ENCODE peak calls at places on chromosomes 7 and 10, in five cellular contexts. L, U, H, K and G are unnamed samples.

GRCh38 chr10:78572565-78572964 is 496.2 kb upstream of the ZMIZ1 start:
- DNase-seq in K (no peak), U (no peak), L (no peak), H (no peak), G (no peak)

GRCh38 chr10:76399216-76399615 is 967.8 kb downstream of the LRMDA start:
- DNase-seq in H (no peak), U (no peak), K (no peak), L (no peak), G (no peak)

GRCh38 chr10:112738586-112739218 is 211.3 kb upstream of the TCF7L2 start:
- DNase-seq in U (no peak), H (no peak), L (no peak), K (no peak), G (no peak)

GRCh38 chr7:45703911-45704682 is 129.9 kb downstream of the ADCY1 start:
- DNase-seq in L (no peak), U (no peak), H (no peak), K (no peak), G (no peak)

GRCh38 chr7:108181073-108181985 is 51.2 kb upstream of the LAMB4 start:
- DNase-seq in K (no peak), H (peak; percentile 85), U (no peak), L (peak; percentile 86), G (no peak)

GRCh38 chr10:133278577-133279265 is 2.1 kb upstream of the ADAM8 start:
- DNase-seq in K (no peak), L (no peak), H (peak; percentile 48), U (no peak), G (no peak)

GRCh38 chr10:106577266-106577665 is 587.2 kb downstream of the SORCS1 start:
- DNase-seq in L (no peak), K (no peak), U (no peak), H (peak; percentile 35), G (no peak)

GRCh38 chr10:124130198-124130597 is 36.8 kb upstream of the CHST15 start:
- DNase-seq in K (no peak), H (no peak), L (no peak), U (no peak), G (no peak)

GRCh38 chr7:41698114-41698513 is 4.8 kb downstream of the INHBA start:
- DNase-seq in L (peak; percentile 72), U (no peak), H (no peak), K (no peak), G (no peak)

GRCh38 chr7:33485746-33486491 is 356.6 kb downstream of the BBS9 start:
- DNase-seq in K (no peak), H (peak; percentile 36), L (no peak), U (no peak), G (no peak)

GRCh38 chr7:140542226-140542625 is 62.9 kb upstream of the MKRN1 start:
- DNase-seq in H (peak; percentile 77), K (no peak), U (no peak), L (no peak), G (no peak)

GRCh38 chr10:97590748-97591139 is 1.2 kb downstream of the C10orf62 start:
- DNase-seq in H (no peak), L (no peak), U (no peak), K (no peak), G (no peak)

GRCh38 chr7:82805527-82805960 is 357.1 kb downstream of the PCLO start:
- DNase-seq in L (peak; percentile 89), H (peak; percentile 88), K (no peak), U (no peak), G (no peak)

GRCh38 chr10:132137111-132138072 is 49.4 kb upstream of the DPYSL4 start:
- DNase-seq in H (no peak), U (peak; percentile 14), K (no peak), L (no peak), G (no peak)

GRCh38 chr10:48468130-48468790 is 136.6 kb downstream of the ARHGAP22 start:
- DNase-seq in K (no peak), H (no peak), U (no peak), L (no peak), G (no peak)

GRCh38 chr10:27391916-27392315 is 112.2 kb upstream of the RAB18 start:
- DNase-seq in K (no peak), H (no peak), U (no peak), L (no peak), G (no peak)

GRCh38 chr10:13614530-13615332 is 28.0 kb downstream of the PRPF18 start:
- DNase-seq in K (no peak), U (peak; percentile 30), H (peak; percentile 44), L (no peak), G (no peak)

GRCh38 chr7:157472311-157473050 is 135.7 kb downstream of the DNAJB6 start:
- DNase-seq in L (no peak), K (no peak), U (no peak), H (peak; percentile 7), G (no peak)

GRCh38 chr7:151110941-151111645 is 24.8 kb downstream of the AGAP3 start:
- DNase-seq in U (peak; percentile 84), H (peak; percentile 73), L (peak; percentile 65), K (peak; percentile 29), G (peak; percentile 73)

GRCh38 chr7:141676618-141677017 is 25.3 kb downstream of the DENND11 start:
- DNase-seq in K (no peak), H (peak; percentile 70), L (no peak), U (no peak), G (no peak)

GRCh38 chr10:97334370-97335175 is at the start of gene FRAT2:
- DNase-seq in L (peak; percentile 91), U (peak; percentile 87), H (peak; percentile 94), K (peak; percentile 58), G (peak; percentile 70)

GRCh38 chr7:7789551-7789988 is 71.2 kb upstream of the RPA3 start:
- DNase-seq in H (no peak), U (no peak), K (no peak), L (no peak), G (no peak)

GRCh38 chr10:78973901-78974408 is 94.8 kb upstream of the ZMIZ1 start:
- DNase-seq in H (peak; percentile 87), L (peak; percentile 94), U (peak; percentile 83), K (no peak), G (peak; percentile 43)

GRCh38 chr7:20269726-20270125 is 52.5 kb upstream of the MACC1 start:
- DNase-seq in L (no peak), K (no peak), H (peak; percentile 79), U (no peak), G (no peak)

GRCh38 chr7:20270371-20270770 is 53.2 kb upstream of the MACC1 start:
- DNase-seq in L (no peak), H (no peak), K (no peak), U (no peak), G (no peak)

GRCh38 chr7:20264623-20265022 is 47.4 kb upstream of the MACC1 start:
- DNase-seq in H (no peak), U (no peak), K (no peak), L (no peak), G (no peak)

GRCh38 chr7:20268832-20269231 is 51.6 kb upstream of the MACC1 start:
- DNase-seq in L (no peak), H (peak; percentile 30), K (no peak), U (no peak), G (no peak)

GRCh38 chr7:20267482-20267881 is 50.3 kb upstream of the MACC1 start:
- DNase-seq in K (no peak), U (no peak), L (no peak), H (no peak), G (no peak)
- TF ChIP-seq CTCF in K (no peak), U (no peak), L (no peak), H (no peak), G (no peak)

DNA sequence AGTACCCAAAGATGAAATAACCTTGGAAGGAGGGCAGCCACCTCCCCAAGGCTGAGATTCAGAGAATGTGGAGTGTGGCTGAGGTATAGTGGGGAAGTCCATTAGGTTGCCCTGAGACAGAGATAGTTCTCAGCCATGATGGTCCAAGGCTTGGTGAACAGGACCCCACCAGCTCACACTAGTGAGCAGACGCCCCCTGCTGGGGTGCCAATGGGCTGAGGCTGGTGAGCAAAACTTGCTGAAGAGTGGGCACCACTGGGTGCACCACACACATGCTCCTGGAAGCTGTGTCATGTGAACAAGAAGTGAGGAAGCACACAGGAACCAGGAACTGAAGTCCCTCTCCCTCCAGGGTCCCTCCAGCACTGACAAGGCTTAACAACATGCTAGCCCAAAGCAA is 8.9 kb downstream of the FBXL13 start:
- DNase-seq in L (peak; percentile 51), K (no peak), U (peak; percentile 70), H (peak; percentile 46), G (no peak)
- TF ChIP-seq CTCF in L (peak; percentile 79), K (peak; percentile 30), U (peak; percentile 36), H (peak; percentile 65), G (no peak)

DNA sequence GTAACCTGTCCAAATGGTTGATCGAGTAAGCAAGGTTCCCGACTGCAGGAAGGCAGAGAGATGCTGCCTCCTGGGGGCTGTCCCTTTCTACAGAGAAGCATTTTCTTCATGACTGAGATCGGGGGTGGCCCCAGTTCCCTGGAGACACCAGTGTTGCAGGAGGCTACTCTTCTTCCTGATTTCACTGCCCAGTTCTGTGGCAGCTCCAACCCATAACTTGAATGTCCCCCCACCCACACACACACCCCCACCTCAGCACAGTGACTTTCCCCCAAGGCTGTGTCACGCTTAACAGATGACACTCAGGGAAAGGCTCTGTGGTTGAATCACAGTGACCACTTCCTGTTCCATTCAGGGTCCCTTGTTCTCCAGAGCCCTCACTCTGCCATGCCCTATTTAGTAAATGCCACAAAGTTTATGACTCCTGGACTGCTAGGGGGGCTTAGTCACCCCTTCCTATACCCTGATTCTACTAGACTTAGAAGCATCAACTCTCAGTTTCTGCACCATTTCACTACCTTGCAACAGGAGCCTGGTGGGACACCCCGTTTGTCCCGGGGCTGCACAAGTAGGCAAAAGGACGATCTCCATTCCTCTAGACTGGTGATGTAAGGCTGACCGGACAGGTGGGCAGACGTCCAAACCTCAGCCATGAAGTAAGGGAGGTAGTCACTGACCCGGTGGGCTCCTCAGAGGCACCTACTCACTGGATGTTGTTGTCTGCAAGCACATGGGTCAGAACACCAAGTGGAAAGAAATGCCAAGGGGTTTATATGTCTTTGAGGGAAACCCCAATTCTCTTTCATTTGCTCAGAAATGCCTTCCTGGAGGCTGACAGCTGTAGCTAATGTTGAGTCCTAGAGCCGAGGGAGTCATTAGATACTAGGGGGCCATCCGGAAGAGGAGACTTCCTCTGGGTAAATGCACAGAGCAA is 31.3 kb upstream of the SMC3 start:
- DNase-seq in L (peak; percentile 44), H (peak; percentile 63), K (no peak), U (no peak), G (no peak)
- TF ChIP-seq CTCF in L (peak; percentile 27), H (peak; percentile 36), K (no peak), U (no peak), G (no peak)

GRCh38 chr10:23294638-23295247 is 49.9 kb downstream of the C10orf67 start:
- DNase-seq in L (no peak), U (no peak), K (no peak), H (peak; percentile 30), G (no peak)

GRCh38 chr10:23293973-23294372 is 50.6 kb downstream of the C10orf67 start:
- DNase-seq in H (no peak), U (no peak), K (no peak), L (no peak), G (no peak)

GRCh38 chr10:23291551-23292334 is 52.9 kb downstream of the C10orf67 start:
- DNase-seq in K (no peak), L (no peak), H (no peak), U (no peak), G (no peak)

DNA sequence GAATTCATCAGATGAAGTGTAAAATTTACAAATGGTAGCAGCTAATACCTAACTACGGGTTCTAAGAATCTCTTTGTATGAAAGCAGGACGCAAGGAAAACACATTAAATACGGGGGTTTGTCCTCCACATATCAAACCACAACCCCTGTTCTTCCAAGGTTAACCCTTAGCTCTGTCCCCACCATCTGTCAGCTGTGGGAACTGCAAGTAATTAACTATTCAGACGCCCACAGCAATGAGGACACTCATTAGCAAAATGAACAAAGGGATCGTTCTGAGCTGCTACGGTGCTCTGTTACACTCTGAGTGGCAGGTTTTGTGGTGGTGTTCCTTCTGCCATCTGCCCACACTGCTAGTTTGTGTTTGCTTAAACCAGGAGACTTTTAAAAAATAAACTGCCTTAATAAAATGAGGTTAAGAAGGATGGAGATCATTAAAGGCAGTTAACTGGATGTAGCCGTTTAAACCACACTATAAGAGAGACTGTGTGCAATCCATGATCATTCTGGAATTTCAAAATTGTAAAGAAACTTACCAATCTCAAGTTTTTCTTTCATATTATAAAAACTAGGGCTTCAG is 51.4 kb downstream of the C10orf67 start:
- DNase-seq in U (peak; percentile 61), H (peak; percentile 45), K (no peak), L (peak; percentile 33), G (no peak)
- TF ChIP-seq CTCF in U (peak; percentile 21), H (peak; percentile 74), K (no peak), L (peak; percentile 50), G (no peak)